ENCODE peak calls at places on chromosome 4, in eight cellular contexts. One of them, this sample, is unnamed.

GRCh38 chr4:151430737-151431457 is 21.9 kb downstream of the FHIP1A start:
- DNase-seq in endothelial cell: no peak
- DNase-seq in natural killer cell: no peak
- DNase-seq in GM12865: no peak
- DNase-seq in CD4-positive, alpha-beta T cell: no peak
- DNase-seq in suprapubic skin: no peak
- DNase-seq in HFFc6: no peak
- DNase-seq in foreskin fibroblast: no peak
- DNase-seq in this sample: no peak

GRCh38 chr4:130080872-130081451 is 985.0 kb downstream of the C4orf33 start:
- DNase-seq in GM12865: no peak
- DNase-seq in endothelial cell: no peak
- DNase-seq in CD4-positive, alpha-beta T cell: no peak
- DNase-seq in HFFc6: no peak
- DNase-seq in suprapubic skin: no peak
- DNase-seq in natural killer cell: no peak
- DNase-seq in foreskin fibroblast: no peak
- DNase-seq in this sample: no peak

GRCh38 chr4:141056473-141056872 is 76.8 kb downstream of the RNF150 start:
- DNase-seq in natural killer cell: no peak
- DNase-seq in CD4-positive, alpha-beta T cell: no peak
- DNase-seq in suprapubic skin: no peak
- DNase-seq in HFFc6: no peak
- DNase-seq in GM12865: no peak
- DNase-seq in endothelial cell: no peak
- DNase-seq in foreskin fibroblast: no peak
- DNase-seq in this sample: no peak

GRCh38 chr4:75671802-75672421 is 1.3 kb downstream of the G3BP2 start:
- DNase-seq in suprapubic skin: no peak
- DNase-seq in CD4-positive, alpha-beta T cell: no peak
- DNase-seq in natural killer cell: no peak
- DNase-seq in foreskin fibroblast: no peak
- DNase-seq in HFFc6: no peak
- DNase-seq in endothelial cell: no peak
- DNase-seq in GM12865: no peak
- DNase-seq in this sample: no peak

GRCh38 chr4:1870328-1870577 is 940 bp upstream of the NSD2 start:
- DNase-seq in HFFc6: peak; percentile 67
- DNase-seq in GM12865: peak; percentile 92
- DNase-seq in foreskin fibroblast: peak; percentile 92
- DNase-seq in natural killer cell: peak; percentile 84
- DNase-seq in endothelial cell: peak; percentile 81
- DNase-seq in suprapubic skin: peak; percentile 92
- DNase-seq in CD4-positive, alpha-beta T cell: peak; percentile 85
- DNase-seq in this sample: peak; percentile 72

GRCh38 chr4:112085156-112086035 is 59.9 kb upstream of the FAM241A start:
- DNase-seq in CD4-positive, alpha-beta T cell: no peak
- DNase-seq in endothelial cell: no peak
- DNase-seq in natural killer cell: no peak
- DNase-seq in HFFc6: no peak
- DNase-seq in foreskin fibroblast: no peak
- DNase-seq in GM12865: peak; percentile 26
- DNase-seq in suprapubic skin: no peak
- DNase-seq in this sample: no peak

GRCh38 chr4:27360651-27361347 is 500.2 kb downstream of the STIM2 start:
- DNase-seq in suprapubic skin: no peak
- DNase-seq in foreskin fibroblast: peak; percentile 78
- DNase-seq in CD4-positive, alpha-beta T cell: no peak
- DNase-seq in natural killer cell: no peak
- DNase-seq in HFFc6: peak; percentile 42
- DNase-seq in endothelial cell: no peak
- DNase-seq in GM12865: no peak
- DNase-seq in this sample: no peak

GRCh38 chr4:53804719-53805118 is 213.4 kb upstream of the LNX1 start:
- DNase-seq in endothelial cell: no peak
- DNase-seq in natural killer cell: no peak
- DNase-seq in GM12865: peak; percentile 73
- DNase-seq in foreskin fibroblast: peak; percentile 43
- DNase-seq in HFFc6: peak; percentile 25
- DNase-seq in CD4-positive, alpha-beta T cell: no peak
- DNase-seq in suprapubic skin: no peak
- DNase-seq in this sample: no peak

GRCh38 chr4:40357738-40358137 is 22.6 kb downstream of the CHRNA9 start:
- DNase-seq in CD4-positive, alpha-beta T cell: no peak
- DNase-seq in endothelial cell: no peak
- DNase-seq in suprapubic skin: no peak
- DNase-seq in HFFc6: no peak
- DNase-seq in GM12865: no peak
- DNase-seq in natural killer cell: no peak
- DNase-seq in foreskin fibroblast: no peak
- DNase-seq in this sample: no peak

GRCh38 chr4:38135201-38135600 is 175.0 kb downstream of the PTTG2 start:
- DNase-seq in natural killer cell: no peak
- DNase-seq in CD4-positive, alpha-beta T cell: no peak
- DNase-seq in HFFc6: no peak
- DNase-seq in suprapubic skin: no peak
- DNase-seq in endothelial cell: no peak
- DNase-seq in GM12865: no peak
- DNase-seq in foreskin fibroblast: no peak
- DNase-seq in this sample: no peak

GRCh38 chr4:2432991-2433530 is 14.3 kb downstream of the CFAP99 start:
- DNase-seq in suprapubic skin: no peak
- DNase-seq in CD4-positive, alpha-beta T cell: no peak
- DNase-seq in endothelial cell: no peak
- DNase-seq in GM12865: no peak
- DNase-seq in foreskin fibroblast: peak; percentile 79
- DNase-seq in HFFc6: peak; percentile 57
- DNase-seq in natural killer cell: no peak
- DNase-seq in this sample: no peak

GRCh38 chr4:25440478-25441030 is 63.5 kb downstream of the ANAPC4 start:
- DNase-seq in HFFc6: no peak
- DNase-seq in suprapubic skin: no peak
- DNase-seq in foreskin fibroblast: no peak
- DNase-seq in GM12865: no peak
- DNase-seq in CD4-positive, alpha-beta T cell: no peak
- DNase-seq in natural killer cell: no peak
- DNase-seq in endothelial cell: no peak
- DNase-seq in this sample: no peak

GRCh38 chr4:185587444-185588161 is 52.3 kb upstream of the PDLIM3 start:
- DNase-seq in suprapubic skin: no peak
- DNase-seq in GM12865: peak; percentile 89
- DNase-seq in CD4-positive, alpha-beta T cell: peak; percentile 68
- DNase-seq in endothelial cell: no peak
- DNase-seq in natural killer cell: peak; percentile 36
- DNase-seq in foreskin fibroblast: peak; percentile 21
- DNase-seq in HFFc6: no peak
- DNase-seq in this sample: no peak

GRCh38 chr4:59222231-59222630 is 1977.9 kb upstream of the ADGRL3 start:
- DNase-seq in CD4-positive, alpha-beta T cell: no peak
- DNase-seq in endothelial cell: no peak
- DNase-seq in foreskin fibroblast: no peak
- DNase-seq in suprapubic skin: no peak
- DNase-seq in natural killer cell: no peak
- DNase-seq in GM12865: no peak
- DNase-seq in HFFc6: no peak
- DNase-seq in this sample: no peak

GRCh38 chr4:19776021-19776459 is 475.7 kb upstream of the SLIT2 start:
- DNase-seq in CD4-positive, alpha-beta T cell: no peak
- DNase-seq in HFFc6: peak; percentile 63
- DNase-seq in suprapubic skin: no peak
- DNase-seq in endothelial cell: no peak
- DNase-seq in foreskin fibroblast: peak; percentile 73
- DNase-seq in GM12865: no peak
- DNase-seq in natural killer cell: no peak
- DNase-seq in this sample: no peak

GRCh38 chr4:16082424-16083216 is 1.2 kb downstream of the PROM1 start:
- DNase-seq in HFFc6: no peak
- DNase-seq in natural killer cell: no peak
- DNase-seq in foreskin fibroblast: peak; percentile 16
- DNase-seq in endothelial cell: peak; percentile 79
- DNase-seq in GM12865: no peak
- DNase-seq in CD4-positive, alpha-beta T cell: no peak
- DNase-seq in suprapubic skin: no peak
- DNase-seq in this sample: peak; percentile 78

GRCh38 chr4:86306816-86307215 is 53.0 kb downstream of the MAPK10 start:
- DNase-seq in GM12865: no peak
- DNase-seq in CD4-positive, alpha-beta T cell: no peak
- DNase-seq in endothelial cell: no peak
- DNase-seq in suprapubic skin: no peak
- DNase-seq in HFFc6: peak; percentile 28
- DNase-seq in natural killer cell: no peak
- DNase-seq in foreskin fibroblast: peak; percentile 75
- DNase-seq in this sample: no peak

GRCh38 chr4:89614155-89614554 is 222.8 kb downstream of the SNCA start:
- DNase-seq in foreskin fibroblast: no peak
- DNase-seq in endothelial cell: no peak
- DNase-seq in CD4-positive, alpha-beta T cell: no peak
- DNase-seq in GM12865: no peak
- DNase-seq in natural killer cell: no peak
- DNase-seq in HFFc6: no peak
- DNase-seq in suprapubic skin: no peak
- DNase-seq in this sample: no peak

GRCh38 chr4:159541143-159541542 is 438.3 kb downstream of the RAPGEF2 start:
- DNase-seq in suprapubic skin: no peak
- DNase-seq in GM12865: no peak
- DNase-seq in HFFc6: no peak
- DNase-seq in CD4-positive, alpha-beta T cell: no peak
- DNase-seq in natural killer cell: no peak
- DNase-seq in foreskin fibroblast: no peak
- DNase-seq in endothelial cell: no peak
- DNase-seq in this sample: no peak

GRCh38 chr4:148043990-148044645 is 312.2 kb downstream of the ARHGAP10 start:
- DNase-seq in suprapubic skin: no peak
- DNase-seq in HFFc6: no peak
- DNase-seq in endothelial cell: no peak
- DNase-seq in natural killer cell: no peak
- DNase-seq in CD4-positive, alpha-beta T cell: no peak
- DNase-seq in GM12865: no peak
- DNase-seq in foreskin fibroblast: no peak
- DNase-seq in this sample: no peak

GRCh38 chr4:148041606-148042324 is 309.9 kb downstream of the ARHGAP10 start:
- DNase-seq in HFFc6: no peak
- DNase-seq in CD4-positive, alpha-beta T cell: no peak
- DNase-seq in natural killer cell: no peak
- DNase-seq in GM12865: no peak
- DNase-seq in foreskin fibroblast: no peak
- DNase-seq in suprapubic skin: no peak
- DNase-seq in endothelial cell: no peak
- DNase-seq in this sample: no peak

GRCh38 chr4:148044889-148045352 is 313.0 kb downstream of the ARHGAP10 start:
- DNase-seq in natural killer cell: no peak
- DNase-seq in CD4-positive, alpha-beta T cell: no peak
- DNase-seq in HFFc6: no peak
- DNase-seq in foreskin fibroblast: no peak
- DNase-seq in GM12865: peak; percentile 74
- DNase-seq in suprapubic skin: no peak
- DNase-seq in endothelial cell: no peak
- DNase-seq in this sample: no peak
- TF ChIP-seq CTCF in natural killer cell: no peak
- TF ChIP-seq CTCF in CD4-positive, alpha-beta T cell: peak; percentile 41
- TF ChIP-seq CTCF in HFFc6: peak; percentile 31
- TF ChIP-seq CTCF in foreskin fibroblast: peak; percentile 8
- TF ChIP-seq CTCF in GM12865: peak; percentile 18
- TF ChIP-seq CTCF in suprapubic skin: no peak
- TF ChIP-seq CTCF in endothelial cell: no peak
- TF ChIP-seq CTCF in this sample: peak; percentile 19

GRCh38 chr4:139564502-139564901 is 8.5 kb upstream of the SETD7 start:
- DNase-seq in foreskin fibroblast: no peak
- DNase-seq in HFFc6: no peak
- DNase-seq in suprapubic skin: no peak
- DNase-seq in endothelial cell: no peak
- DNase-seq in CD4-positive, alpha-beta T cell: no peak
- DNase-seq in natural killer cell: no peak
- DNase-seq in GM12865: no peak
- DNase-seq in this sample: no peak
- TF ChIP-seq CTCF in foreskin fibroblast: no peak
- TF ChIP-seq CTCF in HFFc6: peak; percentile 43
- TF ChIP-seq CTCF in suprapubic skin: no peak
- TF ChIP-seq CTCF in endothelial cell: no peak
- TF ChIP-seq CTCF in CD4-positive, alpha-beta T cell: peak; percentile 13
- TF ChIP-seq CTCF in natural killer cell: no peak
- TF ChIP-seq CTCF in GM12865: peak; percentile 14
- TF ChIP-seq CTCF in this sample: no peak

GRCh38 chr4:12359420-12359819 is 930.7 kb upstream of the HS3ST1 start:
- DNase-seq in CD4-positive, alpha-beta T cell: no peak
- DNase-seq in endothelial cell: no peak
- DNase-seq in natural killer cell: no peak
- DNase-seq in GM12865: no peak
- DNase-seq in HFFc6: no peak
- DNase-seq in foreskin fibroblast: no peak
- DNase-seq in suprapubic skin: no peak
- DNase-seq in this sample: no peak
- TF ChIP-seq CTCF in CD4-positive, alpha-beta T cell: no peak
- TF ChIP-seq CTCF in endothelial cell: no peak
- TF ChIP-seq CTCF in natural killer cell: no peak
- TF ChIP-seq CTCF in GM12865: no peak
- TF ChIP-seq CTCF in HFFc6: no peak
- TF ChIP-seq CTCF in foreskin fibroblast: no peak
- TF ChIP-seq CTCF in suprapubic skin: no peak
- TF ChIP-seq CTCF in this sample: no peak

GRCh38 chr4:111064342-111064993 is 441.6 kb upstream of the PITX2 start:
- DNase-seq in CD4-positive, alpha-beta T cell: no peak
- DNase-seq in endothelial cell: no peak
- DNase-seq in foreskin fibroblast: peak; percentile 64
- DNase-seq in HFFc6: peak; percentile 93
- DNase-seq in GM12865: peak; percentile 30
- DNase-seq in natural killer cell: no peak
- DNase-seq in suprapubic skin: no peak
- DNase-seq in this sample: no peak
- TF ChIP-seq CTCF in CD4-positive, alpha-beta T cell: no peak
- TF ChIP-seq CTCF in endothelial cell: no peak
- TF ChIP-seq CTCF in foreskin fibroblast: no peak
- TF ChIP-seq CTCF in HFFc6: peak; percentile 39
- TF ChIP-seq CTCF in GM12865: no peak
- TF ChIP-seq CTCF in natural killer cell: no peak
- TF ChIP-seq CTCF in suprapubic skin: no peak
- TF ChIP-seq CTCF in this sample: no peak

This sample was measured in progenitor cell of endocrine pancreas.